ENCODE peak calls at places on chromosomes 5 and 9, in ten cellular contexts. D is NCI-H1105 treated with DMSO at 0.1 percent for 48 hours; F is NAMALWA; J is AG09319; Y is stomach; Q is CD4-positive, alpha-beta memory T cell; N is HTR-8/SVneo; W is cardiac fibroblast; C is AG08396; U is bronchial epithelial cell. Z is an unnamed sample.

GRCh38 chr9:108386859-108387384 is 468.9 kb downstream of the ACTL7B start:
- DNase-seq in D (no peak), Y (no peak), Q (no peak), F (no peak), J (peak), C (peak), W (peak), U (peak), N (no peak), Z (no peak)

GRCh38 chr5:7869474-7870136 is 657 bp downstream of the MTRR start:
- DNase-seq in Q (no peak), J (no peak), U (no peak), D (no peak), C (peak), N (peak), W (no peak), Y (peak), F (peak), Z (no peak)

GRCh38 chr9:137620581-137620980 is 1.8 kb downstream of the EHMT1 start:
- DNase-seq in J (no peak), W (no peak), F (no peak), U (no peak), N (no peak), Y (no peak), C (no peak), Q (no peak), D (no peak), Z (no peak)

GRCh38 chr9:122116448-122117173 is 23.5 kb upstream of the TTLL11 start:
- DNase-seq in F (no peak), N (no peak), D (no peak), C (no peak), Y (no peak), Q (no peak), J (no peak), W (no peak), U (no peak), Z (no peak)

GRCh38 chr5:5765066-5765465 is 342.6 kb downstream of the ICE1 start:
- DNase-seq in N (no peak), Q (no peak), W (no peak), U (no peak), F (no peak), C (no peak), J (no peak), Y (no peak), D (no peak), Z (no peak)

GRCh38 chr9:37776328-37776727 is 8.5 kb downstream of the EXOSC3 start:
- DNase-seq in Q (no peak), J (no peak), C (no peak), F (no peak), Y (no peak), W (no peak), N (no peak), U (peak), D (no peak), Z (no peak)

GRCh38 chr5:79837707-79838620 is 148.3 kb downstream of the CMYA5 start:
- DNase-seq in F (no peak), W (no peak), J (no peak), U (no peak), Q (no peak), C (no peak), D (no peak), N (no peak), Y (no peak), Z (no peak)

GRCh38 chr9:84151236-84151635 is 170.6 kb downstream of the RMI1 start:
- DNase-seq in W (no peak), N (no peak), U (no peak), Q (no peak), F (no peak), D (no peak), J (no peak), C (no peak), Y (no peak), Z (no peak)

GRCh38 chr5:83856898-83857297 is 136.2 kb upstream of the HAPLN1 start:
- DNase-seq in U (no peak), Q (no peak), F (no peak), Y (no peak), C (no peak), N (no peak), D (no peak), J (no peak), W (peak), Z (no peak)

GRCh38 chr5:135874461-135874860 is 21.2 kb downstream of the IL9 start:
- DNase-seq in Q (no peak), Y (no peak), N (no peak), D (no peak), W (no peak), C (no peak), F (no peak), U (no peak), J (no peak), Z (no peak)

GRCh38 chr5:139453683-139454567 is 8.6 kb downstream of the ECSCR start:
- DNase-seq in C (no peak), Q (no peak), N (no peak), Y (no peak), D (no peak), U (no peak), F (no peak), J (no peak), W (no peak), Z (no peak)

GRCh38 chr5:83475540-83476469 is 4.3 kb downstream of the VCAN start:
- DNase-seq in F (no peak), Y (no peak), Q (no peak), W (peak), C (peak), U (peak), N (peak), D (no peak), J (peak), Z (no peak)

Z was measured in midbrain.